ENCODE peak calls at places on chromosomes 11 and 22, in nine cellular contexts. One of them, this sample, is unnamed.

GRCh38 chr11:12102588-12103410 is 7.6 kb upstream of the MICAL2 start:
- DNase-seq in left lobe of liver: no peak
- DNase-seq in EL: no peak
- DNase-seq in keratinocyte: no peak
- DNase-seq in AG04450: no peak
- DNase-seq in germinal center: no peak
- DNase-seq in prostate gland: no peak
- DNase-seq in renal cortical epithelial cell: peak
- DNase-seq in HT-29: peak
- DNase-seq in this sample: no peak

GRCh38 chr22:38170469-38170868 is 11.2 kb downstream of the PLA2G6 start:
- DNase-seq in AG04450: no peak
- DNase-seq in prostate gland: no peak
- DNase-seq in EL: no peak
- DNase-seq in germinal center: no peak
- DNase-seq in keratinocyte: no peak
- DNase-seq in HT-29: no peak
- DNase-seq in renal cortical epithelial cell: no peak
- DNase-seq in left lobe of liver: no peak
- DNase-seq in this sample: no peak

GRCh38 chr11:115874843-115875242 is 370.6 kb upstream of the CADM1 start:
- DNase-seq in prostate gland: no peak
- DNase-seq in HT-29: no peak
- DNase-seq in germinal center: no peak
- DNase-seq in left lobe of liver: no peak
- DNase-seq in renal cortical epithelial cell: no peak
- DNase-seq in keratinocyte: no peak
- DNase-seq in AG04450: no peak
- DNase-seq in EL: no peak
- DNase-seq in this sample: no peak

GRCh38 chr11:70244698-70245097 is 25.8 kb upstream of the PPFIA1 start:
- DNase-seq in keratinocyte: no peak
- DNase-seq in EL: peak
- DNase-seq in renal cortical epithelial cell: peak
- DNase-seq in HT-29: no peak
- DNase-seq in AG04450: peak
- DNase-seq in left lobe of liver: no peak
- DNase-seq in germinal center: no peak
- DNase-seq in prostate gland: no peak
- DNase-seq in this sample: peak

GRCh38 chr11:132644511-132644910 is 887.8 kb downstream of the OPCML start:
- DNase-seq in renal cortical epithelial cell: no peak
- DNase-seq in AG04450: no peak
- DNase-seq in EL: no peak
- DNase-seq in prostate gland: no peak
- DNase-seq in HT-29: no peak
- DNase-seq in germinal center: no peak
- DNase-seq in left lobe of liver: no peak
- DNase-seq in keratinocyte: no peak
- DNase-seq in this sample: no peak

GRCh38 chr22:31861226-31861840 is 83.0 kb upstream of the YWHAH start:
- DNase-seq in EL: peak
- DNase-seq in prostate gland: no peak
- DNase-seq in left lobe of liver: no peak
- DNase-seq in HT-29: no peak
- DNase-seq in AG04450: no peak
- DNase-seq in germinal center: no peak
- DNase-seq in renal cortical epithelial cell: no peak
- DNase-seq in keratinocyte: no peak
- DNase-seq in this sample: no peak

GRCh38 chr11:57779275-57779674 is 17.7 kb downstream of the CTNND1 start:
- DNase-seq in keratinocyte: no peak
- DNase-seq in left lobe of liver: no peak
- DNase-seq in AG04450: no peak
- DNase-seq in germinal center: no peak
- DNase-seq in renal cortical epithelial cell: peak
- DNase-seq in HT-29: peak
- DNase-seq in prostate gland: peak
- DNase-seq in EL: peak
- DNase-seq in this sample: peak

GRCh38 chr22:24230911-24231656 is 13.8 kb downstream of the GGT5 start:
- DNase-seq in keratinocyte: no peak
- DNase-seq in left lobe of liver: peak
- DNase-seq in renal cortical epithelial cell: no peak
- DNase-seq in AG04450: no peak
- DNase-seq in germinal center: peak
- DNase-seq in prostate gland: no peak
- DNase-seq in EL: no peak
- DNase-seq in HT-29: peak
- DNase-seq in this sample: peak

GRCh38 chr11:1572200-1573076 is at the start of gene DUSP8:
- DNase-seq in HT-29: peak
- DNase-seq in prostate gland: peak
- DNase-seq in AG04450: peak
- DNase-seq in renal cortical epithelial cell: peak
- DNase-seq in germinal center: peak
- DNase-seq in EL: peak
- DNase-seq in keratinocyte: peak
- DNase-seq in left lobe of liver: peak
- DNase-seq in this sample: peak

GRCh38 chr11:132222345-132222744 is 851.9 kb downstream of the NTM start:
- DNase-seq in AG04450: no peak
- DNase-seq in left lobe of liver: no peak
- DNase-seq in renal cortical epithelial cell: no peak
- DNase-seq in HT-29: no peak
- DNase-seq in prostate gland: no peak
- DNase-seq in germinal center: no peak
- DNase-seq in EL: no peak
- DNase-seq in keratinocyte: no peak
- DNase-seq in this sample: no peak

GRCh38 chr11:61529537-61530225 is 21.1 kb downstream of the LRRC10B start:
- DNase-seq in prostate gland: no peak
- DNase-seq in keratinocyte: no peak
- DNase-seq in EL: no peak
- DNase-seq in germinal center: no peak
- DNase-seq in HT-29: no peak
- DNase-seq in left lobe of liver: peak
- DNase-seq in AG04450: no peak
- DNase-seq in renal cortical epithelial cell: peak
- DNase-seq in this sample: peak

GRCh38 chr11:131504199-131504949 is 134.0 kb downstream of the NTM start:
- DNase-seq in HT-29: peak
- DNase-seq in AG04450: no peak
- DNase-seq in left lobe of liver: no peak
- DNase-seq in EL: no peak
- DNase-seq in renal cortical epithelial cell: no peak
- DNase-seq in keratinocyte: no peak
- DNase-seq in prostate gland: no peak
- DNase-seq in germinal center: no peak
- DNase-seq in this sample: peak

GRCh38 chr22:37030560-37031281 is 11.2 kb downstream of the MPST start:
- DNase-seq in prostate gland: no peak
- DNase-seq in AG04450: no peak
- DNase-seq in germinal center: no peak
- DNase-seq in keratinocyte: no peak
- DNase-seq in HT-29: no peak
- DNase-seq in left lobe of liver: peak
- DNase-seq in renal cortical epithelial cell: no peak
- DNase-seq in EL: no peak
- DNase-seq in this sample: no peak

GRCh38 chr11:112355726-112356125 is 95.1 kb upstream of the PLET1 start:
- DNase-seq in renal cortical epithelial cell: no peak
- DNase-seq in keratinocyte: peak
- DNase-seq in AG04450: no peak
- DNase-seq in left lobe of liver: no peak
- DNase-seq in EL: peak
- DNase-seq in germinal center: no peak
- DNase-seq in prostate gland: no peak
- DNase-seq in HT-29: peak
- DNase-seq in this sample: no peak

GRCh38 chr11:87437844-87438223 is 400.1 kb downstream of the TMEM135 start:
- DNase-seq in prostate gland: no peak
- DNase-seq in EL: peak
- DNase-seq in left lobe of liver: no peak
- DNase-seq in AG04450: no peak
- DNase-seq in renal cortical epithelial cell: peak
- DNase-seq in germinal center: no peak
- DNase-seq in HT-29: no peak
- DNase-seq in keratinocyte: peak
- DNase-seq in this sample: peak

GRCh38 chr11:121300313-121300971 is 7.9 kb downstream of the SC5D start:
- DNase-seq in HT-29: no peak
- DNase-seq in EL: no peak
- DNase-seq in germinal center: no peak
- DNase-seq in prostate gland: peak
- DNase-seq in keratinocyte: no peak
- DNase-seq in AG04450: no peak
- DNase-seq in renal cortical epithelial cell: peak
- DNase-seq in left lobe of liver: no peak
- DNase-seq in this sample: no peak

GRCh38 chr22:29306175-29306829 is at the start of gene GAS2L1:
- DNase-seq in AG04450: peak
- DNase-seq in left lobe of liver: peak
- DNase-seq in EL: peak
- DNase-seq in germinal center: peak
- DNase-seq in HT-29: peak
- DNase-seq in prostate gland: peak
- DNase-seq in renal cortical epithelial cell: peak
- DNase-seq in keratinocyte: no peak
- DNase-seq in this sample: peak

GRCh38 chr22:43667658-43668057 is 144.4 kb downstream of the EFCAB6 start:
- DNase-seq in EL: no peak
- DNase-seq in keratinocyte: no peak
- DNase-seq in prostate gland: no peak
- DNase-seq in renal cortical epithelial cell: no peak
- DNase-seq in left lobe of liver: no peak
- DNase-seq in germinal center: no peak
- DNase-seq in HT-29: no peak
- DNase-seq in AG04450: no peak
- DNase-seq in this sample: no peak

GRCh38 chr11:116731821-116732739 is 40.7 kb downstream of the BUD13 start:
- DNase-seq in keratinocyte: no peak
- DNase-seq in AG04450: no peak
- DNase-seq in prostate gland: no peak
- DNase-seq in renal cortical epithelial cell: no peak
- DNase-seq in germinal center: no peak
- DNase-seq in HT-29: no peak
- DNase-seq in left lobe of liver: peak
- DNase-seq in EL: no peak
- DNase-seq in this sample: no peak

GRCh38 chr11:115717215-115717584 is 213.0 kb upstream of the CADM1 start:
- DNase-seq in keratinocyte: no peak
- DNase-seq in prostate gland: no peak
- DNase-seq in renal cortical epithelial cell: no peak
- DNase-seq in HT-29: no peak
- DNase-seq in left lobe of liver: no peak
- DNase-seq in germinal center: no peak
- DNase-seq in AG04450: peak
- DNase-seq in EL: no peak
- DNase-seq in this sample: no peak

GRCh38 chr22:32469799-32470212 is 4.8 kb upstream of the FBXO7 start:
- DNase-seq in HT-29: no peak
- DNase-seq in left lobe of liver: no peak
- DNase-seq in AG04450: peak
- DNase-seq in keratinocyte: no peak
- DNase-seq in prostate gland: no peak
- DNase-seq in germinal center: no peak
- DNase-seq in renal cortical epithelial cell: peak
- DNase-seq in EL: peak
- DNase-seq in this sample: peak

GRCh38 chr11:122711831-122712378 is 56.4 kb downstream of the UBASH3B start:
- DNase-seq in prostate gland: no peak
- DNase-seq in left lobe of liver: no peak
- DNase-seq in keratinocyte: no peak
- DNase-seq in renal cortical epithelial cell: peak
- DNase-seq in AG04450: no peak
- DNase-seq in EL: peak
- DNase-seq in HT-29: peak
- DNase-seq in germinal center: no peak
- DNase-seq in this sample: peak

GRCh38 chr11:17967661-17968060 is 45.2 kb downstream of the SERGEF start:
- DNase-seq in germinal center: no peak
- DNase-seq in prostate gland: no peak
- DNase-seq in AG04450: no peak
- DNase-seq in HT-29: no peak
- DNase-seq in keratinocyte: no peak
- DNase-seq in renal cortical epithelial cell: no peak
- DNase-seq in EL: no peak
- DNase-seq in left lobe of liver: no peak
- DNase-seq in this sample: no peak

GRCh38 chr22:44363214-44363979 is 50.6 kb upstream of the SHISAL1 start:
- DNase-seq in left lobe of liver: peak
- DNase-seq in AG04450: peak
- DNase-seq in germinal center: no peak
- DNase-seq in prostate gland: no peak
- DNase-seq in EL: peak
- DNase-seq in HT-29: no peak
- DNase-seq in keratinocyte: peak
- DNase-seq in renal cortical epithelial cell: peak
- DNase-seq in this sample: peak

GRCh38 chr22:32814289-32814865 is 12.9 kb downstream of the TIMP3 start:
- DNase-seq in renal cortical epithelial cell: no peak
- DNase-seq in HT-29: no peak
- DNase-seq in prostate gland: no peak
- DNase-seq in left lobe of liver: no peak
- DNase-seq in keratinocyte: no peak
- DNase-seq in EL: no peak
- DNase-seq in germinal center: no peak
- DNase-seq in AG04450: no peak
- DNase-seq in this sample: no peak

GRCh38 chr22:32736746-32737145 is 64.8 kb upstream of the TIMP3 start:
- DNase-seq in prostate gland: no peak
- DNase-seq in germinal center: no peak
- DNase-seq in HT-29: no peak
- DNase-seq in keratinocyte: no peak
- DNase-seq in renal cortical epithelial cell: no peak
- DNase-seq in AG04450: no peak
- DNase-seq in left lobe of liver: no peak
- DNase-seq in EL: no peak
- DNase-seq in this sample: no peak

GRCh38 chr22:40452730-40453487 is 82.5 kb downstream of the SGSM3 start:
- DNase-seq in left lobe of liver: no peak
- DNase-seq in HT-29: peak
- DNase-seq in prostate gland: no peak
- DNase-seq in EL: no peak
- DNase-seq in keratinocyte: no peak
- DNase-seq in AG04450: no peak
- DNase-seq in germinal center: no peak
- DNase-seq in renal cortical epithelial cell: peak
- DNase-seq in this sample: peak